ENCODE peak calls at places on chromosome 16, in nine cellular contexts. E is body of pancreas; R is iris pigment epithelial cell; V is fibroblast of lung; A is effector memory CD4-positive, alpha-beta T cell; O is GM12891; F is T1000; J is AG08395; C is sciatic nerve. X is an unnamed sample.

GRCh38 chr16:6375471-6376075 is 957.1 kb upstream of the RBFOX1 start:
- DNase-seq in O (no peak), A (no peak), V (no peak), J (no peak), F (no peak), R (no peak), E (no peak), C (no peak), X (no peak)

GRCh38 chr16:24208710-24209109 is 47.4 kb upstream of the CACNG3 start:
- DNase-seq in A (no peak), E (no peak), R (no peak), C (no peak), F (no peak), O (no peak), J (no peak), V (no peak), X (no peak)

GRCh38 chr16:81863630-81864352 is 84.7 kb downstream of the PLCG2 start:
- DNase-seq in O (peak; percentile 57), A (no peak), V (no peak), F (no peak), C (no peak), R (no peak), E (no peak), J (no peak), X (no peak)

GRCh38 chr16:72787519-72788268 is 260.2 kb downstream of the ZFHX3 start:
- DNase-seq in F (no peak), J (peak; percentile 95), A (peak; percentile 9), V (peak; percentile 90), O (peak; percentile 79), R (peak; percentile 95), E (no peak), C (peak; percentile 81), X (peak; percentile 92)

GRCh38 chr16:75121949-75122568 is 5.5 kb upstream of the LDHD start:
- DNase-seq in V (no peak), F (no peak), E (no peak), A (no peak), J (no peak), O (no peak), C (no peak), R (no peak), X (no peak)

GRCh38 chr16:84270071-84270470 is 24.6 kb upstream of the WFDC1 start:
- DNase-seq in A (no peak), C (no peak), F (no peak), E (no peak), V (no peak), O (no peak), R (no peak), J (no peak), X (no peak)

GRCh38 chr16:19329932-19330331 is 44.4 kb downstream of the CLEC19A start:
- DNase-seq in C (no peak), V (peak; percentile 54), A (no peak), R (peak; percentile 11), O (no peak), E (no peak), F (no peak), J (no peak), X (no peak)

GRCh38 chr16:77570574-77570973 is 135.7 kb upstream of the ADAMTS18 start:
- DNase-seq in J (no peak), R (no peak), C (no peak), O (no peak), V (no peak), F (no peak), A (no peak), E (no peak), X (no peak)

GRCh38 chr16:66364117-66364958 is 2.2 kb upstream of the CDH5 start:
- DNase-seq in J (peak; percentile 32), O (no peak), V (peak; percentile 45), E (no peak), A (no peak), F (no peak), R (no peak), C (peak; percentile 76), X (no peak)

GRCh38 chr16:59593256-59593655 is 859.1 kb upstream of the GOT2 start:
- DNase-seq in F (no peak), O (no peak), E (no peak), C (no peak), V (peak; percentile 79), J (peak; percentile 83), R (peak; percentile 33), A (no peak), X (no peak)

GRCh38 chr16:57411362-57411976 is 6.9 kb downstream of the CCL17 start:
- DNase-seq in C (no peak), F (no peak), R (no peak), E (no peak), A (no peak), O (no peak), J (no peak), V (no peak), X (no peak)

GRCh38 chr16:58198022-58198683 is at the start of gene CSNK2A2:
- DNase-seq in F (peak; percentile 18), R (peak; percentile 52), O (peak; percentile 93), C (peak; percentile 81), J (peak; percentile 94), V (peak; percentile 65), A (peak; percentile 61), E (peak; percentile 74), X (peak; percentile 59)

GRCh38 chr16:88681709-88682451 is 4.4 kb downstream of the SNAI3 start:
- DNase-seq in J (no peak), E (no peak), O (peak; percentile 92), F (no peak), A (no peak), R (no peak), C (no peak), V (peak; percentile 28), X (no peak)

GRCh38 chr16:5412721-5413120 is 315.1 kb upstream of the EEF2KMT start:
- DNase-seq in E (no peak), F (no peak), O (no peak), A (no peak), V (peak; percentile 3), J (no peak), C (no peak), R (no peak), X (no peak)

X was measured in T-helper 2 cell.